ENCODE peak calls at places on chromosome 12, in seven cellular contexts. One of them, this sample, is unnamed. For H3K36me3, the result is how much of the 10 kb centered on the place peaks cover.

GRCh38 chr12:77299910-77300772 is 234.8 kb upstream of the E2F7 start:
- DNase-seq in PC-3: peak
- DNase-seq in OCI-LY7: no peak
- DNase-seq in GM23338: no peak
- DNase-seq in neural progenitor cell: no peak
- DNase-seq in HCT116: no peak
- DNase-seq in SK-N-SH: no peak
- DNase-seq in this sample: peak

GRCh38 chr12:82958966-82959365 is 272.3 kb downstream of the TMTC2 start:
- DNase-seq in HCT116: no peak
- DNase-seq in SK-N-SH: no peak
- DNase-seq in GM23338: no peak
- DNase-seq in OCI-LY7: no peak
- DNase-seq in neural progenitor cell: no peak
- DNase-seq in PC-3: peak
- DNase-seq in this sample: no peak

GRCh38 chr12:34291426-34291901 is 269.2 kb downstream of the ALG10 start:
- DNase-seq in SK-N-SH: no peak
- DNase-seq in OCI-LY7: no peak
- DNase-seq in HCT116: no peak
- DNase-seq in neural progenitor cell: no peak
- DNase-seq in GM23338: no peak
- DNase-seq in PC-3: no peak
- DNase-seq in this sample: no peak

GRCh38 chr12:56337753-56338221 is 897 bp upstream of the IL23A start:
- DNase-seq in GM23338: no peak
- DNase-seq in neural progenitor cell: no peak
- DNase-seq in SK-N-SH: no peak
- DNase-seq in HCT116: no peak
- DNase-seq in OCI-LY7: no peak
- DNase-seq in PC-3: no peak
- DNase-seq in this sample: peak

GRCh38 chr12:27083861-27084271 is 1.5 kb upstream of the C12orf71 start:
- DNase-seq in neural progenitor cell: peak
- DNase-seq in SK-N-SH: no peak
- DNase-seq in HCT116: no peak
- DNase-seq in OCI-LY7: no peak
- DNase-seq in GM23338: peak
- DNase-seq in PC-3: no peak
- DNase-seq in this sample: peak

GRCh38 chr12:95838125-95838524 is 20.6 kb upstream of the SNRPF start:
- DNase-seq in HCT116: no peak
- DNase-seq in SK-N-SH: peak
- DNase-seq in PC-3: peak
- DNase-seq in neural progenitor cell: no peak
- DNase-seq in GM23338: no peak
- DNase-seq in OCI-LY7: no peak
- DNase-seq in this sample: peak

GRCh38 chr12:47870175-47870781 is 34.5 kb downstream of the VDR start:
- DNase-seq in OCI-LY7: peak
- DNase-seq in PC-3: peak
- DNase-seq in GM23338: peak
- DNase-seq in neural progenitor cell: peak
- DNase-seq in SK-N-SH: peak
- DNase-seq in HCT116: no peak
- DNase-seq in this sample: peak

GRCh38 chr12:13022737-13023370 is 21.3 kb upstream of the FAM234B start:
- DNase-seq in HCT116: no peak
- DNase-seq in GM23338: no peak
- DNase-seq in SK-N-SH: no peak
- DNase-seq in OCI-LY7: no peak
- DNase-seq in neural progenitor cell: no peak
- DNase-seq in PC-3: no peak
- DNase-seq in this sample: no peak

GRCh38 chr12:119994892-119995658 is 6.0 kb downstream of the BICDL1 start:
- DNase-seq in HCT116: no peak
- DNase-seq in neural progenitor cell: no peak
- DNase-seq in SK-N-SH: no peak
- DNase-seq in PC-3: no peak
- DNase-seq in OCI-LY7: peak
- DNase-seq in GM23338: peak
- DNase-seq in this sample: no peak

GRCh38 chr12:50221228-50222008 is 54.2 kb upstream of the CERS5 start:
- DNase-seq in OCI-LY7: peak
- DNase-seq in PC-3: peak
- DNase-seq in SK-N-SH: peak
- DNase-seq in GM23338: peak
- DNase-seq in HCT116: no peak
- DNase-seq in neural progenitor cell: peak
- DNase-seq in this sample: peak

GRCh38 chr12:31521972-31522371 is 69.0 kb downstream of the DENND5B start:
- DNase-seq in GM23338: no peak
- DNase-seq in neural progenitor cell: no peak
- DNase-seq in OCI-LY7: no peak
- DNase-seq in SK-N-SH: no peak
- DNase-seq in HCT116: no peak
- DNase-seq in PC-3: no peak
- DNase-seq in this sample: no peak

GRCh38 chr12:42213954-42214426 is 24.1 kb downstream of the YAF2 start:
- DNase-seq in SK-N-SH: no peak
- DNase-seq in GM23338: no peak
- DNase-seq in neural progenitor cell: peak
- DNase-seq in PC-3: no peak
- DNase-seq in OCI-LY7: no peak
- DNase-seq in HCT116: no peak
- DNase-seq in this sample: peak

GRCh38 chr12:80702889-80703605 is 4.4 kb upstream of the MYF6 start:
- DNase-seq in PC-3: peak
- DNase-seq in SK-N-SH: no peak
- DNase-seq in OCI-LY7: peak
- DNase-seq in HCT116: no peak
- DNase-seq in neural progenitor cell: no peak
- DNase-seq in GM23338: peak
- DNase-seq in this sample: peak

GRCh38 chr12:68175566-68176033 is 16.1 kb upstream of the IFNG start:
- DNase-seq in GM23338: no peak
- DNase-seq in SK-N-SH: no peak
- DNase-seq in HCT116: no peak
- DNase-seq in neural progenitor cell: no peak
- DNase-seq in OCI-LY7: peak
- DNase-seq in PC-3: no peak
- DNase-seq in this sample: no peak

GRCh38 chr12:41485203-41485602 is 297.1 kb downstream of the PDZRN4 start:
- DNase-seq in SK-N-SH: no peak
- DNase-seq in PC-3: peak
- DNase-seq in neural progenitor cell: no peak
- DNase-seq in GM23338: no peak
- DNase-seq in OCI-LY7: no peak
- DNase-seq in HCT116: no peak
- DNase-seq in this sample: no peak

GRCh38 chr12:95131589-95132335 is 58.3 kb upstream of the NR2C1 start:
- DNase-seq in OCI-LY7: no peak
- DNase-seq in SK-N-SH: no peak
- DNase-seq in neural progenitor cell: no peak
- DNase-seq in PC-3: no peak
- DNase-seq in HCT116: no peak
- DNase-seq in GM23338: no peak
- DNase-seq in this sample: peak

GRCh38 chr12:131817241-131817640 is 11.0 kb upstream of the MMP17 start:
- DNase-seq in neural progenitor cell: no peak
- DNase-seq in PC-3: no peak
- DNase-seq in GM23338: no peak
- DNase-seq in HCT116: no peak
- DNase-seq in OCI-LY7: no peak
- DNase-seq in SK-N-SH: no peak
- DNase-seq in this sample: no peak

DNA sequence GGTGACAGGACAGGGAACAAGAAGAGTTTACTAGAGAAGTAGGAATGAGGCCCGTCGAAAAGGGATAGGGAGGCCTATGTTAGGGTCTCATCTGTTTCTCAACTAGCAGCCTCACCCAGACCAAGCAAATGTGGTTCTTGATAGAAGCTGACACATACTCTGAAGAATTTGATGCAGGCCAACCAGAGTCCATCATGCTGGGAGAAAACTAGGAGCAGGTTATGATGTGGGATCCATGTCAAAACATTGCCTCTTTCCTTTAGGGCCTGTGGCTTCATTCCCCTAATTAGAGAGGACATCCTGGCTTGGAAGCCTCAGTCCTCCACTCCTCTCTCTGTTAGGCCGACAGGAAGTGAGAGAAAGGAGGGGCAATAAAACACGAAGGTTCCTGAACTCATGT is 122.8 kb downstream of the NTF3 start:
- DNase-seq in SK-N-SH: no peak
- DNase-seq in PC-3: no peak
- DNase-seq in OCI-LY7: no peak
- DNase-seq in GM23338: no peak
- DNase-seq in neural progenitor cell: no peak
- DNase-seq in HCT116: no peak
- DNase-seq in this sample: peak
- H3K36me3 ChIP-seq in SK-N-SH: under half
- H3K36me3 ChIP-seq in PC-3: under half
- H3K36me3 ChIP-seq in OCI-LY7: under half
- H3K36me3 ChIP-seq in GM23338: under half
- H3K36me3 ChIP-seq in neural progenitor cell: under half
- H3K36me3 ChIP-seq in HCT116: under half
- H3K36me3 ChIP-seq in this sample: under half

GRCh38 chr12:112013601-112014402 is 576 bp downstream of the ERP29 start:
- DNase-seq in OCI-LY7: peak
- DNase-seq in HCT116: peak
- DNase-seq in PC-3: peak
- DNase-seq in SK-N-SH: peak
- DNase-seq in GM23338: peak
- DNase-seq in neural progenitor cell: peak
- DNase-seq in this sample: peak
- TF ChIP-seq EZH2phosphoT487 in OCI-LY7: no peak
- TF ChIP-seq EZH2phosphoT487 in HCT116: no peak
- TF ChIP-seq EZH2phosphoT487 in PC-3: no peak
- TF ChIP-seq EZH2phosphoT487 in SK-N-SH: no peak
- TF ChIP-seq EZH2phosphoT487 in GM23338: no peak
- TF ChIP-seq EZH2phosphoT487 in neural progenitor cell: no peak
- TF ChIP-seq EZH2phosphoT487 in this sample: no peak

GRCh38 chr12:132873724-132874123 is 13.7 kb downstream of the CHFR start:
- DNase-seq in HCT116: no peak
- DNase-seq in GM23338: no peak
- DNase-seq in OCI-LY7: no peak
- DNase-seq in SK-N-SH: no peak
- DNase-seq in PC-3: no peak
- DNase-seq in neural progenitor cell: no peak
- DNase-seq in this sample: no peak
- H3K36me3 ChIP-seq in HCT116: under half
- H3K36me3 ChIP-seq in GM23338: under half
- H3K36me3 ChIP-seq in OCI-LY7: half or more
- H3K36me3 ChIP-seq in SK-N-SH: half or more
- H3K36me3 ChIP-seq in PC-3: under half
- H3K36me3 ChIP-seq in neural progenitor cell: under half
- H3K36me3 ChIP-seq in this sample: under half

DNA sequence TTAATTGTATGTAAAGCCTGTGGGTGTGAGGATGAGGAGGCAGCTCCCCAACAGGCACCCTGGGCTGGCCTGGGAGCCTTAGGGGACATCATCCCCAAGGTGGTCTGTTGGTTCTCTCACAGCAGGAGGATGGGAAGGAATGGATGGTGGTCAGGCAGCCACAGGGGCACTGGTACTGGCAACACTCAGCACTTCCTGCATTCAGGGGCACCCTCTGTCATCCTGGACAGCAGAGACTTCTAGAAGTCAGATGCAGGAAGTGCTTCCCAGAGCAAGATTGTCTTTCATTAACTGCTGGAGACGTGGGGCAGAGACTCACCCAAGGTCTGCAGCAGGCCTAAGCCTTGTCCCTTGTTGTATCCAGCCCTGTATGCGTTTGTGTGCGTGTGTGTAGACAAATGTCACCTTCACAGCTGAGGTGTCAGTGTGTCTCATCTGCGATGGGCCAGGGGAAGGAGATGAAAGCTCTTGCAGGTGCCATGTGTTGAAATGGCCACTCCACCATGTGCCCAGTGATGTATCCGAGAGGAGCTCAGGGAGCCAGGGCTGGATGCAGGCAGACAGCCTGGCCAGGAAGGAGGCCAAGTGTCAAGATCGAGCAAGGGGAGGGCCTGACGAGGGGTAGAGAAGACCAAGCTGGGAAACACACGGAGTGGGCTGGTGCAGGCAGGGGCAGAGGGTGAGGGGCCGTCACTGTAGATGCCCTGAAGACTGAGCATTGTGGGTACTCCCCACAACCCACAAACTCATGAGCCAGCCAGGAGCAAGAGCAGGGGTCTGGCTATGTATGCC is 85.0 kb downstream of the PITPNM2 start:
- DNase-seq in HCT116: no peak
- DNase-seq in PC-3: no peak
- DNase-seq in SK-N-SH: no peak
- DNase-seq in neural progenitor cell: no peak
- DNase-seq in OCI-LY7: peak
- DNase-seq in GM23338: no peak
- DNase-seq in this sample: no peak
- TF ChIP-seq EZH2phosphoT487 in HCT116: no peak
- TF ChIP-seq EZH2phosphoT487 in PC-3: no peak
- TF ChIP-seq EZH2phosphoT487 in SK-N-SH: no peak
- TF ChIP-seq EZH2phosphoT487 in neural progenitor cell: no peak
- TF ChIP-seq EZH2phosphoT487 in OCI-LY7: no peak
- TF ChIP-seq EZH2phosphoT487 in GM23338: no peak
- TF ChIP-seq EZH2phosphoT487 in this sample: no peak

GRCh38 chr12:108799528-108800243 is 57.7 kb downstream of the SSH1 start:
- DNase-seq in HCT116: no peak
- DNase-seq in OCI-LY7: peak
- DNase-seq in PC-3: no peak
- DNase-seq in GM23338: no peak
- DNase-seq in SK-N-SH: no peak
- DNase-seq in neural progenitor cell: no peak
- DNase-seq in this sample: peak

GRCh38 chr12:108797677-108798076 is 59.7 kb downstream of the SSH1 start:
- DNase-seq in HCT116: no peak
- DNase-seq in PC-3: no peak
- DNase-seq in GM23338: no peak
- DNase-seq in SK-N-SH: no peak
- DNase-seq in neural progenitor cell: no peak
- DNase-seq in OCI-LY7: no peak
- DNase-seq in this sample: no peak

GRCh38 chr12:108801736-108802665 is 55.4 kb downstream of the SSH1 start:
- DNase-seq in GM23338: peak
- DNase-seq in HCT116: no peak
- DNase-seq in OCI-LY7: no peak
- DNase-seq in SK-N-SH: no peak
- DNase-seq in neural progenitor cell: peak
- DNase-seq in PC-3: peak
- DNase-seq in this sample: peak

GRCh38 chr12:108800591-108800990 is 56.8 kb downstream of the SSH1 start:
- DNase-seq in OCI-LY7: no peak
- DNase-seq in neural progenitor cell: no peak
- DNase-seq in HCT116: no peak
- DNase-seq in SK-N-SH: no peak
- DNase-seq in GM23338: no peak
- DNase-seq in PC-3: no peak
- DNase-seq in this sample: peak

GRCh38 chr12:108798551-108799221 is 58.7 kb downstream of the SSH1 start:
- DNase-seq in HCT116: no peak
- DNase-seq in GM23338: no peak
- DNase-seq in OCI-LY7: no peak
- DNase-seq in PC-3: no peak
- DNase-seq in SK-N-SH: no peak
- DNase-seq in neural progenitor cell: no peak
- DNase-seq in this sample: peak
- H3K36me3 ChIP-seq in HCT116: half or more
- H3K36me3 ChIP-seq in GM23338: under half
- H3K36me3 ChIP-seq in OCI-LY7: under half
- H3K36me3 ChIP-seq in PC-3: half or more
- H3K36me3 ChIP-seq in SK-N-SH: half or more
- H3K36me3 ChIP-seq in neural progenitor cell: under half
- H3K36me3 ChIP-seq in this sample: under half

GRCh38 chr12:110744176-110744575 is 1.5 kb upstream of the PPP1CC start:
- DNase-seq in PC-3: peak
- DNase-seq in HCT116: no peak
- DNase-seq in SK-N-SH: no peak
- DNase-seq in neural progenitor cell: peak
- DNase-seq in GM23338: no peak
- DNase-seq in OCI-LY7: no peak
- DNase-seq in this sample: peak
- TF ChIP-seq EZH2phosphoT487 in PC-3: no peak
- TF ChIP-seq EZH2phosphoT487 in HCT116: no peak
- TF ChIP-seq EZH2phosphoT487 in SK-N-SH: no peak
- TF ChIP-seq EZH2phosphoT487 in neural progenitor cell: no peak
- TF ChIP-seq EZH2phosphoT487 in GM23338: no peak
- TF ChIP-seq EZH2phosphoT487 in OCI-LY7: no peak
- TF ChIP-seq EZH2phosphoT487 in this sample: no peak